ENCODE peak calls at places on chromosome 7, in six cellular contexts. E, K, L, G, A and V are unnamed samples.

GRCh38 chr7:30464231-30464660 is 14.3 kb downstream of the NOD1 start:
- DNase-seq in E (peak; percentile 49), K (no peak), L (no peak), G (no peak), A (no peak), V (no peak)

GRCh38 chr7:47461161-47461560 is 120.8 kb downstream of the TNS3 start:
- DNase-seq in E (no peak), K (no peak), L (peak; percentile 79), G (no peak), A (no peak), V (no peak)

GRCh38 chr7:25985196-25985595 is 166.8 kb upstream of the NFE2L3 start:
- DNase-seq in E (no peak), K (no peak), L (no peak), G (no peak), A (no peak), V (no peak)

GRCh38 chr7:134562136-134562535 is 13.2 kb downstream of the AKR1B15 start:
- DNase-seq in E (no peak), K (no peak), L (no peak), G (peak; percentile 61), A (no peak), V (no peak)

GRCh38 chr7:101031082-101031481 is 11.2 kb downstream of the MUC17 start:
- DNase-seq in E (no peak), K (no peak), L (no peak), G (no peak), A (no peak), V (no peak)

GRCh38 chr7:138866353-138866752 is 68.4 kb upstream of the ATP6V0A4 start:
- DNase-seq in E (no peak), K (no peak), L (no peak), G (no peak), A (no peak), V (peak; percentile 48)

GRCh38 chr7:123601530-123601929 is at the start of gene ASB15:
- DNase-seq in E (no peak), K (peak; percentile 55), L (peak; percentile 58), G (no peak), A (no peak), V (no peak)

GRCh38 chr7:156104501-156105336 is 292.5 kb upstream of the SHH start:
- DNase-seq in E (no peak), K (no peak), L (no peak), G (no peak), A (no peak), V (no peak)

GRCh38 chr7:104805449-104806317 is 208.3 kb upstream of the KMT2E start:
- DNase-seq in E (no peak), K (no peak), L (no peak), G (no peak), A (no peak), V (no peak)

GRCh38 chr7:2732959-2733584 is 45.1 kb downstream of the AMZ1 start:
- DNase-seq in E (no peak), K (no peak), L (peak; percentile 72), G (peak; percentile 63), A (no peak), V (peak; percentile 32)

GRCh38 chr7:77247206-77247850 is 47.7 kb upstream of the FGL2 start:
- DNase-seq in E (peak; percentile 76), K (peak; percentile 88), L (peak; percentile 74), G (peak; percentile 83), A (peak; percentile 79), V (peak; percentile 63)

GRCh38 chr7:108093903-108094302 is 36.3 kb downstream of the LAMB4 start:
- DNase-seq in E (no peak), K (no peak), L (no peak), G (peak; percentile 68), A (no peak), V (no peak)

DNA sequence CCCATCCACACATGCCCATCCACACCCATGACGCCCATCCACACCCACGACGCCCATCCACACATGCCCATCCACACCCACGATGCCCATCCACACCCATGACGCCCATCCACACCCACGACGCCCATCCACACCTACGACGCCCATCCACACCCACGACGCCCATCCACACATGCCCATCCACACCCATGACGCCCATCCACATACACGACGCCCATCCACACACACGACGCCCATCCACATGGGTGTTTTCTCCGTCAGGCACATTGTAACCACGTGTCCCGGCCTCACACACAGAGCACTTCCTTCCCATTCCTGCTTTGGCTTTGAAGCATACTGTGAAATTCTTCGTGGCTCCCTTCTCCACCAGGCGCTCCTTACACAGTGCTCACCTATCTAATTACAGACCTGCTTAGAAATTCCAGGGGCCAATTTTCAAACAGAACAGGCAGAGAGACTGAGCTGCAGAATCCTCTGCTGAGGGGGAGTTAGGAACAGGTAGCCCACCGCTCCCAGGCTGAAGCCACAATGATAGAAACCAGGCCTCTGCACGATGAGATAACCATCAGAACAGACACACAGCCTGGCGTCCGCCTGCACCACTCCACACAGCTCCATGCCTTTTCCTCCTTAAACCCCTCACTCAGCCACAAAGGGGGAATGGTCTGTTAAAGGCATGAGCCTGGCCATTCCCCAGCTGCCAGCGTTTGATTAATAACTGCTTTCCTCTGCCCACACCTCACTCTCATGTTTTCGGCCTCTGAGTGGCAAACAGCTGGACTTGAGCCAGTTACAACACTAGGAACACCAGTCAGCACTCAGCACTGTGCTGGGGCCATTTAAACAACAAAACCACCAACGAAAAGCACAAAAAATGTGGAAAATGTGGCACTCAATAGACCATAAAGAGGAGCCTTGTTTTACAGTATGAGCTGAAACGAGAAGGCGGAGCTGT is 501.6 kb downstream of the PTPRN2 start:
- DNase-seq in E (no peak), K (no peak), L (no peak), G (no peak), A (no peak), V (no peak)
- H3K36me3 ChIP-seq in E (no peaks in the 10 kb centered on the region), K (no peaks in the 10 kb centered on the region), L (no peaks in the 10 kb centered on the region), G (no peaks in the 10 kb centered on the region), A (no peaks in the 10 kb centered on the region), V (no peaks in the 10 kb centered on the region)

GRCh38 chr7:121945066-121945848 is 72.3 kb downstream of the PTPRZ1 start:
- DNase-seq in E (no peak), K (no peak), L (no peak), G (no peak), A (peak; percentile 75), V (no peak)

GRCh38 chr7:121937224-121937623 is 64.3 kb downstream of the PTPRZ1 start:
- DNase-seq in E (no peak), K (peak; percentile 14), L (no peak), G (no peak), A (no peak), V (no peak)

GRCh38 chr7:121938429-121938996 is 65.6 kb downstream of the PTPRZ1 start:
- DNase-seq in E (no peak), K (no peak), L (no peak), G (no peak), A (no peak), V (peak; percentile 20)

GRCh38 chr7:121941836-121942235 is 68.9 kb downstream of the PTPRZ1 start:
- DNase-seq in E (no peak), K (no peak), L (no peak), G (no peak), A (no peak), V (no peak)

GRCh38 chr7:121940907-121941306 is 67.9 kb downstream of the PTPRZ1 start:
- DNase-seq in E (no peak), K (no peak), L (no peak), G (no peak), A (no peak), V (no peak)
- H3K36me3 ChIP-seq in E (no peaks in the 10 kb centered on the region), K (peaks cover 2% of the 10 kb centered on the region), L (no peaks in the 10 kb centered on the region), G (no peaks in the 10 kb centered on the region), A (no peaks in the 10 kb centered on the region), V (no peaks in the 10 kb centered on the region)

GRCh38 chr7:6460303-6460702 is 12.5 kb upstream of the DAGLB start:
- DNase-seq in E (no peak), K (no peak), L (no peak), G (no peak), A (no peak), V (no peak)

GRCh38 chr7:6465862-6466261 is 18.1 kb upstream of the DAGLB start:
- DNase-seq in E (no peak), K (no peak), L (no peak), G (no peak), A (no peak), V (no peak)

GRCh38 chr7:6462094-6462493 is 14.3 kb upstream of the DAGLB start:
- DNase-seq in E (no peak), K (no peak), L (no peak), G (no peak), A (no peak), V (no peak)

DNA sequence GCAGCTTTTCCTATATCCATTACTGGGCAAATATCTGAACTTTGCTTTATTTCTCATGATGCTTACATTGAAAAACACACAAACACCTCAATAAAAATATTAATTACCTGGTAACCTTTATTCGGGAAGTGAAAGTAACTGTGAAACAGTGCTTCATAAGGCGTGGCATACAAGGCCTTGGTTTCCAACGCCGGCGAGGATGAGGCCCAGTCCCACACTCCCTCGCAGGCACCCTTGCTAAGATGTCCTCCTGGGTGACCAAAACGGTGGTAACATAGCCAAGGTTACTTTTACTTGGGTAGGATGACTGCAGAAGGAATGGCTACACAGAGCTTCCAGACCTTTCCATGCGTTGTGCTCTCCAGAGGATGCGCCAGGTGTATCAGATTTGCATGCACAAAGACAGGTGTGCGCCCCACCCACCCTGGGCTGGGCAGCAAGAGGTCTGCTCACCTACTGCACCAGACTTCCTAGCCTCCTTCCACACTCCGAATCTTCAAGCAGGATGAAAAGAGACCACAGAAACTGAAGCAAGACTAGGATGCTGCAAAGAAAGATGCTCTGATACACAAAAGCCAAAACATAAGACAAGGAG is 13.3 kb upstream of the DAGLB start:
- DNase-seq in E (no peak), K (no peak), L (no peak), G (no peak), A (no peak), V (no peak)
- H3K36me3 ChIP-seq in E (peaks cover 5% of the 10 kb centered on the region), K (peaks cover 8% of the 10 kb centered on the region), L (no peaks in the 10 kb centered on the region), G (peaks cover 18% of the 10 kb centered on the region), A (peaks cover 43% of the 10 kb centered on the region), V (peaks cover 13% of the 10 kb centered on the region)

GRCh38 chr7:66639773-66640172 is 11.1 kb downstream of the KCTD7 start:
- DNase-seq in E (no peak), K (no peak), L (no peak), G (no peak), A (no peak), V (no peak)

GRCh38 chr7:66642932-66643331 is 14.3 kb downstream of the KCTD7 start:
- DNase-seq in E (no peak), K (no peak), L (no peak), G (no peak), A (no peak), V (no peak)

GRCh38 chr7:66642186-66642585 is 13.5 kb downstream of the KCTD7 start:
- DNase-seq in E (no peak), K (no peak), L (no peak), G (no peak), A (no peak), V (no peak)

GRCh38 chr7:66641526-66641871 is 12.8 kb downstream of the KCTD7 start:
- DNase-seq in E (no peak), K (no peak), L (no peak), G (no peak), A (no peak), V (no peak)

DNA sequence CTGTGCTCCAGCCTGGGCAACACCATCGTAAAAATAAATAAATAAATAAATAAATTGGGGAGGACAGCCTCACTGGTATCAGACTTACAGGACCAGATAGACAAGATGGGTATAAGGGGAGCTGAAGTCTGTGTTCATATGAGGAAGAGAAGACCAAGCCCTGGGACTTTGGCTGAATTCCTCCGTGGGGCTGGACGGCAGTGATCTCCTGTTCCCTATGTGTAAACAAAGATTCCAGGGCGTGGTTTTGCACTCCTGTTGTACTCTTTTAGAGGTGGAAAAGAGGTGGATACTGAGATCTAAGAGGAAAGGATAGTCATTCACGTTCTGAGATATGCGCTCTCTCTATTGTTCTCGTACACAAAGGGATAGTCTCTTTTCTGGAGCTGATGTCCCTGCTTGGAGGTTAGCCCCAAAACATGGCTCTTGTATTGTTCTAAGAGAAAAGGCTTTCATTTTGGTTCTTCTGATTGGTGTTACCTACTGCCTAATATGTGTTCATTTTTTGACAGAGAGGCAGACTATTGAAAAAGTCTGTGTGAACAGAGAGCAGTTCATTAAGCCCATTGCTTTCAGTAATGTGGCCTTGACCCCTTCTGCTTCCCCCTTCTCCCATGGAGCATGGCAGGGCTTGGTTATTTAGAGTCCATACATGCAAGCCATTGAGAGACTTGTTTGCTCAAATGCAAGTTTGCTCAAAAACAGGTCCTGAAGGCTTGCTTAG is 12.3 kb downstream of the KCTD7 start:
- DNase-seq in E (no peak), K (no peak), L (no peak), G (no peak), A (no peak), V (no peak)
- H3K36me3 ChIP-seq in E (peaks cover 9% of the 10 kb centered on the region), K (no peaks in the 10 kb centered on the region), L (no peaks in the 10 kb centered on the region), G (peaks cover 27% of the 10 kb centered on the region), A (peaks cover 27% of the 10 kb centered on the region), V (peaks cover 34% of the 10 kb centered on the region)